ENCODE peak calls at places on chromosomes 5 and 9, in four cellular contexts. One of them, this sample, is unnamed.
A peak's percentile ranks its signal among the peaks of the same experiment; 100 is the strongest.

GRCh38 chr9:129490583-129491485 is 130.1 kb downstream of the C9orf50 start:
- DNase-seq in GM12878: no peak
- DNase-seq in K562: no peak
- DNase-seq in GM12891: no peak
- DNase-seq in this sample: no peak

GRCh38 chr5:147780924-147781530 is 1.5 kb downstream of the JAKMIP2 start:
- DNase-seq in GM12891: no peak
- DNase-seq in K562: no peak
- DNase-seq in GM12878: no peak
- DNase-seq in this sample: no peak

GRCh38 chr5:132500931-132501628 is 10.5 kb upstream of the IRF1 start:
- DNase-seq in K562: peak; percentile 94
- DNase-seq in GM12878: no peak
- DNase-seq in GM12891: no peak
- DNase-seq in this sample: peak; percentile 60

GRCh38 chr9:1050125-1050895 is at the start of gene DMRT2:
- DNase-seq in GM12891: no peak
- DNase-seq in K562: peak; percentile 35
- DNase-seq in GM12878: no peak
- DNase-seq in this sample: no peak

GRCh38 chr9:118529210-118529609 is 825.0 kb downstream of the TLR4 start:
- DNase-seq in K562: no peak
- DNase-seq in GM12891: no peak
- DNase-seq in GM12878: no peak
- DNase-seq in this sample: no peak

GRCh38 chr5:14440598-14441401 is 140.8 kb upstream of the OTULINL start:
- DNase-seq in GM12891: no peak
- DNase-seq in GM12878: no peak
- DNase-seq in K562: no peak
- DNase-seq in this sample: no peak

GRCh38 chr5:52811067-52811749 is 23.5 kb downstream of the ITGA1 start:
- DNase-seq in K562: no peak
- DNase-seq in GM12891: no peak
- DNase-seq in GM12878: no peak
- DNase-seq in this sample: peak; percentile 85

GRCh38 chr5:79329453-79329852 is 93.5 kb downstream of the JMY start:
- DNase-seq in K562: no peak
- DNase-seq in GM12878: no peak
- DNase-seq in GM12891: no peak
- DNase-seq in this sample: no peak

GRCh38 chr9:138060881-138061280 is 183.3 kb downstream of the CACNA1B start:
- DNase-seq in GM12878: no peak
- DNase-seq in GM12891: no peak
- DNase-seq in K562: no peak
- DNase-seq in this sample: no peak

DNA sequence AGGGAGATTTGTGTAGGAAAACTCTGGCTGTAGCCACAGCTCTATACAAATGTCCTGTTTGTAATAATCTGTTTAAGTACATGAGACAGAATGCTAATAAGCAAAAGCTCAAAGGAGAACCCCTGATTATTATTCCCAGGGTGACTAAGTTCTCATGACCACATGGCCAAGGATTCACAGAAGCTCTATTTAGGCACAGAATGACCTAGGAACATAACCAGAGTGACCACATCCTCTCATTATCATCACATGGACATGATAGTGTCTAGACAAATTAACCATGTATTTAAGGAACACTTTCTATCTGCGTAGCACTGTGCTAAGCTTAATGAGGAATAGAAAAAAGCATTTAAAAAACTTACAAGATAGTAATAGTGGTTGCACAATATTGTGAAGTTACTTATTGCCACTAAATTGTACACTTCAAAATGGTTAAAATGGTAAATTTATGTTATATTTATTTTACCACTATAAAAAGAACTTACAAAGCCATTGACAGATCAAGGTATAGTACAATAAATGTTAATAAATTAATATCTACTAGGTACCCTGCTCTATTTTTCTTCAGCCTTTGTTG is 56.3 kb downstream of the STX17 start:
- DNase-seq in GM12891: no peak
- DNase-seq in GM12878: peak; percentile 12
- DNase-seq in K562: no peak
- DNase-seq in this sample: no peak
- TF ChIP-seq SPI1 in GM12891: no peak
- TF ChIP-seq SPI1 in GM12878: no peak
- TF ChIP-seq SPI1 in K562: no peak
- TF ChIP-seq SPI1 in this sample: no peak

DNA sequence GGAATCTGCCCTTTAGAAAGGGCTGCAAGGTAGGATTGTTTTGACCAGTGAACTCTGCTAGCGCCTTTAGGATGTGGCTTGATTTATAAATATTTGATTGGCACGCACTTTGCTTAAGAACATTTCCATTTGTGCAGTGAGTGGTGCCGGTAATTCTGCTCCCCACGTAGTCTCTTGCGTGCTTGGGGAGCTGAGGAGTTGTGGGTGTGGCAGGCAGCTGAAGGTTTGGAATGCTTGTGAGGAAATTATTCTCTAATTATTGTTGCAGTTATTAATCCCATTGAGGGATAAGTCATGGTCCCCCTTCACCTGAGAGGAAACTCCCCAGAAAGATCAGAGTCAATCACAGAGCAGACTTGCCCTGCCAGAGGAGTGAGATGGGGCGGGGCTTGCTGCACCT is 76.7 kb downstream of the FGF1 start:
- DNase-seq in K562: no peak
- DNase-seq in GM12878: no peak
- DNase-seq in GM12891: no peak
- DNase-seq in this sample: no peak
- TF ChIP-seq SPI1 in K562: no peak
- TF ChIP-seq SPI1 in GM12878: no peak
- TF ChIP-seq SPI1 in GM12891: no peak
- TF ChIP-seq SPI1 in this sample: no peak

GRCh38 chr5:172101547-172102225 is 86.3 kb downstream of the STK10 start:
- DNase-seq in GM12891: no peak
- DNase-seq in K562: no peak
- DNase-seq in GM12878: no peak
- DNase-seq in this sample: no peak
- TF ChIP-seq SPI1 in GM12891: no peak
- TF ChIP-seq SPI1 in K562: no peak
- TF ChIP-seq SPI1 in GM12878: no peak
- TF ChIP-seq SPI1 in this sample: no peak

DNA sequence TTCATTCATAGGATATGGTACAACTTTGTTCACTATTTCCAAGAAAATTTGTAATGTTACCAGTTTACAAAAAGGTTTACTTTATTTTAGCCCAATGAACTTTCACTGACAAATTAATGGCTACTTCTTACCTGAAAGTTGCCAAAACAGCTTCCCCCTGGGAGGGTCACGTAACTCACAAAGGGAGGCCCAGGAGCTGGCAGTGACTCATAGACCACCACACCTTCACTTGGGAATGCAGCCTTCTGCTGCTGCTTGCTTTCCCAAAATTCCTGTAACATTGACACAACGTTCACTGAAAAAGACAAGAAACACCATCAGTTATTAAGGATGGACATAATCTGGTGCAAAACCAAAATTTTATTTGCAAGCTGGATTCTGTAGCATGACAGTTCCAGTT is 18.1 kb downstream of the LIX1 start:
- DNase-seq in K562: no peak
- DNase-seq in GM12891: no peak
- DNase-seq in GM12878: no peak
- DNase-seq in this sample: no peak
- TF ChIP-seq SPI1 in K562: no peak
- TF ChIP-seq SPI1 in GM12891: no peak
- TF ChIP-seq SPI1 in GM12878: no peak
- TF ChIP-seq SPI1 in this sample: no peak

GRCh38 chr9:16869140-16869903 is 1.1 kb downstream of the BNC2 start:
- DNase-seq in K562: no peak
- DNase-seq in GM12891: no peak
- DNase-seq in GM12878: no peak
- DNase-seq in this sample: no peak
- TF ChIP-seq SPI1 in K562: no peak
- TF ChIP-seq SPI1 in GM12891: no peak
- TF ChIP-seq SPI1 in GM12878: no peak
- TF ChIP-seq SPI1 in this sample: no peak